ENCODE peak calls at places on chromosomes 11 and 22, in four cellular contexts. P is islet precursor cell, Q is dorsolateral prefrontal cortex, F is WTC11. K is an unnamed sample.

GRCh38 chr22:26851125-26851524 is 193.7 kb downstream of the MIAT start:
- DNase-seq in P (peak), Q (no peak), F (no peak), K (no peak)

GRCh38 chr22:43750751-43751150 is 61.4 kb downstream of the EFCAB6 start:
- DNase-seq in P (no peak), Q (no peak), F (no peak), K (no peak)

GRCh38 chr11:61163714-61164609 is 2.7 kb upstream of the VPS37C start:
- DNase-seq in P (no peak), Q (no peak), F (no peak), K (no peak)

GRCh38 chr22:44309137-44309536 is 3.6 kb downstream of the SHISAL1 start:
- DNase-seq in P (no peak), Q (no peak), F (no peak), K (no peak)

GRCh38 chr11:88695701-88696414 is 358.3 kb upstream of the CTSC start:
- DNase-seq in P (peak), Q (peak), F (no peak), K (no peak)

GRCh38 chr11:20488352-20488751 is 100.8 kb downstream of the PRMT3 start:
- DNase-seq in P (no peak), Q (no peak), F (no peak), K (no peak)

GRCh38 chr11:102632026-102632425 is 6.9 kb upstream of the MMP20 start:
- DNase-seq in P (no peak), Q (no peak), F (no peak), K (no peak)

GRCh38 chr11:9759519-9760179 is 95.8 kb downstream of the SWAP70 start:
- DNase-seq in P (peak), Q (peak), F (no peak), K (no peak)

GRCh38 chr22:23180893-23181762 is 819 bp downstream of the BCR start:
- DNase-seq in P (no peak), Q (no peak), F (no peak), K (no peak)

GRCh38 chr11:94910281-94910680 is 63.1 kb downstream of the CWC15 start:
- DNase-seq in P (no peak), Q (no peak), F (no peak), K (no peak)

GRCh38 chr11:31823372-31824371 is 12.6 kb upstream of the PAX6 start:
- DNase-seq in P (no peak), Q (no peak), F (no peak), K (no peak)

GRCh38 chr22:27961182-27961581 is 42.1 kb upstream of the PITPNB start:
- DNase-seq in P (no peak), Q (no peak), F (no peak), K (no peak)

GRCh38 chr11:128830836-128831780 is 36.0 kb downstream of the KCNJ1 start:
- DNase-seq in P (peak), Q (peak), F (peak), K (peak)

GRCh38 chr11:103942646-103943045 is 93.8 kb upstream of the DDI1 start:
- DNase-seq in P (no peak), Q (no peak), F (no peak), K (no peak)

GRCh38 chr11:108221981-108222685 is at the start of gene NPAT:
- DNase-seq in P (no peak), Q (no peak), F (no peak), K (no peak)

GRCh38 chr22:45531441-45531840 is 28.8 kb downstream of the FBLN1 start:
- DNase-seq in P (no peak), Q (no peak), F (no peak), K (no peak)

GRCh38 chr11:83648610-83649467 is 362.7 kb upstream of the CCDC90B start:
- DNase-seq in P (no peak), Q (no peak), F (no peak), K (no peak)

GRCh38 chr22:24205438-24206189 is 24.3 kb downstream of the SUSD2 start:
- DNase-seq in P (no peak), Q (no peak), F (no peak), K (no peak)

GRCh38 chr11:75858613-75859012 is 43.6 kb downstream of the UVRAG start:
- DNase-seq in P (no peak), Q (no peak), F (no peak), K (no peak)

GRCh38 chr22:36636916-36637315 is 66.6 kb downstream of the CACNG2 start:
- DNase-seq in P (no peak), Q (no peak), F (no peak), K (no peak)

GRCh38 chr22:26589845-26590524 is at the start of gene TPST2:
- DNase-seq in P (peak), Q (peak), F (peak), K (peak)

GRCh38 chr11:102564110-102564509 is 33.6 kb upstream of the MMP7 start:
- DNase-seq in P (no peak), Q (no peak), F (no peak), K (no peak)

GRCh38 chr11:9616858-9617257 is 43.4 kb downstream of the WEE1 start:
- DNase-seq in P (no peak), Q (no peak), F (no peak), K (no peak)

GRCh38 chr22:40221055-40221414 is 43.3 kb downstream of the TNRC6B start:
- DNase-seq in P (no peak), Q (no peak), F (no peak), K (no peak)

GRCh38 chr11:120539681-120540369 is 28.3 kb downstream of the GRIK4 start:
- DNase-seq in P (no peak), Q (no peak), F (no peak), K (no peak)

GRCh38 chr22:49183208-49183825 is 644.4 kb downstream of the BRD1 start:
- DNase-seq in P (no peak), Q (no peak), F (no peak), K (no peak)

GRCh38 chr11:119803139-119803538 is 74.1 kb upstream of the NECTIN1 start:
- DNase-seq in P (no peak), Q (peak), F (no peak), K (no peak)

GRCh38 chr11:116192509-116193206 is 580.1 kb downstream of the BUD13 start:
- DNase-seq in P (peak), Q (peak), F (no peak), K (peak)

GRCh38 chr11:12090061-12090572 is 20.3 kb upstream of the MICAL2 start:
- DNase-seq in P (peak), Q (no peak), F (no peak), K (no peak)

GRCh38 chr11:117175104-117175503 is 3.4 kb upstream of the SIDT2 start:
- DNase-seq in P (peak), Q (no peak), F (no peak), K (no peak)

GRCh38 chr11:71473793-71474080 is 20.7 kb downstream of the NADSYN1 start:
- DNase-seq in P (no peak), Q (no peak), F (no peak), K (no peak)

GRCh38 chr11:125268611-125269010 is 104.1 kb downstream of the PKNOX2 start:
- DNase-seq in P (peak), Q (no peak), F (no peak), K (no peak)

GRCh38 chr11:118618115-118618990 is 10.9 kb downstream of the PHLDB1 start:
- DNase-seq in P (peak), Q (peak), F (no peak), K (no peak)

GRCh38 chr22:21009638-21010425 is 5.1 kb upstream of the P2RX6 start:
- DNase-seq in P (peak), Q (no peak), F (peak), K (no peak)

GRCh38 chr11:28760676-28761390 is 652.6 kb downstream of the METTL15 start:
- DNase-seq in P (no peak), Q (no peak), F (no peak), K (no peak)

GRCh38 chr22:43200031-43200430 is 13.1 kb upstream of the TTLL12 start:
- DNase-seq in P (no peak), Q (no peak), F (no peak), K (peak)

GRCh38 chr11:40425168-40425567 is 1034.3 kb downstream of the LRRC4C start:
- DNase-seq in P (no peak), Q (no peak), F (no peak), K (no peak)

K was measured in cerebellum.